ENCODE peak calls at places on chromosomes 2 and 18, in four cellular contexts. One of them, this sample, is unnamed.

GRCh38 chr2:109499549-109499948 is 114.2 kb downstream of the SEPTIN10 start:
- DNase-seq in stomach: peak
- DNase-seq in upper lobe of left lung: no peak
- DNase-seq in breast epithelium: no peak
- DNase-seq in this sample: no peak

GRCh38 chr2:52181080-52181479 is 1149.1 kb upstream of the NRXN1 start:
- DNase-seq in stomach: no peak
- DNase-seq in upper lobe of left lung: no peak
- DNase-seq in breast epithelium: no peak
- DNase-seq in this sample: no peak

GRCh38 chr2:120913972-120914838 is 178.5 kb downstream of the GLI2 start:
- DNase-seq in stomach: no peak
- DNase-seq in upper lobe of left lung: no peak
- DNase-seq in breast epithelium: no peak
- DNase-seq in this sample: no peak

GRCh38 chr18:2240311-2240705 is 331.0 kb downstream of the METTL4 start:
- DNase-seq in stomach: no peak
- DNase-seq in upper lobe of left lung: no peak
- DNase-seq in breast epithelium: no peak
- DNase-seq in this sample: no peak

GRCh38 chr2:195498176-195498575 is 158.8 kb upstream of the SLC39A10 start:
- DNase-seq in stomach: peak
- DNase-seq in upper lobe of left lung: peak
- DNase-seq in breast epithelium: peak
- DNase-seq in this sample: no peak

GRCh38 chr2:174971868-174972781 is 33.1 kb downstream of the CHN1 start:
- DNase-seq in stomach: no peak
- DNase-seq in upper lobe of left lung: no peak
- DNase-seq in breast epithelium: no peak
- DNase-seq in this sample: no peak

GRCh38 chr2:152236191-152236925 is 60.8 kb upstream of the STAM2 start:
- DNase-seq in stomach: no peak
- DNase-seq in upper lobe of left lung: no peak
- DNase-seq in breast epithelium: no peak
- DNase-seq in this sample: no peak

GRCh38 chr2:172639823-172640222 is 83.9 kb downstream of the PDK1 start:
- DNase-seq in stomach: no peak
- DNase-seq in upper lobe of left lung: no peak
- DNase-seq in breast epithelium: no peak
- DNase-seq in this sample: no peak

GRCh38 chr2:182616471-182617393 is 99.3 kb upstream of the DNAJC10 start:
- DNase-seq in stomach: no peak
- DNase-seq in upper lobe of left lung: no peak
- DNase-seq in breast epithelium: no peak
- DNase-seq in this sample: no peak

GRCh38 chr2:20012282-20013060 is at the start of gene MATN3:
- DNase-seq in stomach: peak
- DNase-seq in upper lobe of left lung: peak
- DNase-seq in breast epithelium: no peak
- DNase-seq in this sample: peak

GRCh38 chr2:154692927-154693326 is 5.6 kb upstream of the KCNJ3 start:
- DNase-seq in stomach: no peak
- DNase-seq in upper lobe of left lung: no peak
- DNase-seq in breast epithelium: no peak
- DNase-seq in this sample: no peak

GRCh38 chr2:71666094-71666474 is 212.7 kb downstream of the DYSF start:
- DNase-seq in stomach: no peak
- DNase-seq in upper lobe of left lung: no peak
- DNase-seq in breast epithelium: no peak
- DNase-seq in this sample: no peak

GRCh38 chr2:234300393-234300792 is 196.5 kb downstream of the ARL4C start:
- DNase-seq in stomach: no peak
- DNase-seq in upper lobe of left lung: no peak
- DNase-seq in breast epithelium: no peak
- DNase-seq in this sample: no peak

GRCh38 chr2:17827306-17827705 is 11.0 kb downstream of the MSGN1 start:
- DNase-seq in stomach: no peak
- DNase-seq in upper lobe of left lung: no peak
- DNase-seq in breast epithelium: no peak
- DNase-seq in this sample: no peak

GRCh38 chr2:11684894-11685460 is 15.0 kb upstream of the NTSR2 start:
- DNase-seq in stomach: no peak
- DNase-seq in upper lobe of left lung: no peak
- DNase-seq in breast epithelium: no peak
- DNase-seq in this sample: no peak

GRCh38 chr2:188485496-188485895 is 193.8 kb downstream of the GULP1 start:
- DNase-seq in stomach: no peak
- DNase-seq in upper lobe of left lung: no peak
- DNase-seq in breast epithelium: no peak
- DNase-seq in this sample: no peak

GRCh38 chr2:38233231-38233983 is 143.7 kb downstream of the ATL2 start:
- DNase-seq in stomach: no peak
- DNase-seq in upper lobe of left lung: no peak
- DNase-seq in breast epithelium: no peak
- DNase-seq in this sample: no peak

GRCh38 chr18:75324211-75324610 is 103.3 kb downstream of the SMIM21 start:
- DNase-seq in stomach: no peak
- DNase-seq in upper lobe of left lung: no peak
- DNase-seq in breast epithelium: no peak
- DNase-seq in this sample: no peak

GRCh38 chr2:223093436-223093839 is 41.4 kb downstream of the KCNE4 start:
- DNase-seq in stomach: no peak
- DNase-seq in upper lobe of left lung: no peak
- DNase-seq in breast epithelium: no peak
- DNase-seq in this sample: peak

GRCh38 chr18:56637897-56638231 is 528 bp downstream of the TXNL1 start:
- DNase-seq in stomach: no peak
- DNase-seq in upper lobe of left lung: peak
- DNase-seq in breast epithelium: no peak
- DNase-seq in this sample: no peak

GRCh38 chr18:75029456-75029855 is 179.5 kb downstream of the PTGR3 start:
- DNase-seq in stomach: no peak
- DNase-seq in upper lobe of left lung: no peak
- DNase-seq in breast epithelium: no peak
- DNase-seq in this sample: no peak

GRCh38 chr2:165898381-165898780 is 55.2 kb downstream of the TTC21B start:
- DNase-seq in stomach: no peak
- DNase-seq in upper lobe of left lung: no peak
- DNase-seq in breast epithelium: peak
- DNase-seq in this sample: no peak

GRCh38 chr2:63465633-63466032 is 122.6 kb downstream of the WDPCP start:
- DNase-seq in stomach: no peak
- DNase-seq in upper lobe of left lung: no peak
- DNase-seq in breast epithelium: no peak
- DNase-seq in this sample: no peak

GRCh38 chr2:241940329-241940728 is 70.8 kb downstream of the RTP5 start:
- DNase-seq in stomach: no peak
- DNase-seq in upper lobe of left lung: no peak
- DNase-seq in breast epithelium: no peak
- DNase-seq in this sample: no peak

GRCh38 chr2:169221745-169222369 is 140.5 kb downstream of the LRP2 start:
- DNase-seq in stomach: no peak
- DNase-seq in upper lobe of left lung: no peak
- DNase-seq in breast epithelium: no peak
- DNase-seq in this sample: no peak

GRCh38 chr2:23505984-23506380 is 121.0 kb downstream of the KLHL29 start:
- DNase-seq in stomach: no peak
- DNase-seq in upper lobe of left lung: no peak
- DNase-seq in breast epithelium: peak
- DNase-seq in this sample: no peak

GRCh38 chr2:14693874-14694273 is 61.4 kb downstream of the LRATD1 start:
- DNase-seq in stomach: no peak
- DNase-seq in upper lobe of left lung: no peak
- DNase-seq in breast epithelium: no peak
- DNase-seq in this sample: no peak

GRCh38 chr18:77654302-77654701 is 404.7 kb downstream of the GALR1 start:
- DNase-seq in stomach: no peak
- DNase-seq in upper lobe of left lung: no peak
- DNase-seq in breast epithelium: no peak
- DNase-seq in this sample: no peak

GRCh38 chr2:257429-257828 is 6.4 kb downstream of the SH3YL1 start:
- DNase-seq in stomach: no peak
- DNase-seq in upper lobe of left lung: no peak
- DNase-seq in breast epithelium: no peak
- DNase-seq in this sample: no peak

GRCh38 chr2:257842-258241 is 6.0 kb downstream of the SH3YL1 start:
- DNase-seq in stomach: no peak
- DNase-seq in upper lobe of left lung: no peak
- DNase-seq in breast epithelium: no peak
- DNase-seq in this sample: no peak

GRCh38 chr2:254231-254630 is 9.6 kb downstream of the SH3YL1 start:
- DNase-seq in stomach: no peak
- DNase-seq in upper lobe of left lung: no peak
- DNase-seq in breast epithelium: no peak
- DNase-seq in this sample: no peak

GRCh38 chr2:255195-255594 is 8.6 kb downstream of the SH3YL1 start:
- DNase-seq in stomach: no peak
- DNase-seq in upper lobe of left lung: no peak
- DNase-seq in breast epithelium: no peak
- DNase-seq in this sample: no peak

DNA sequence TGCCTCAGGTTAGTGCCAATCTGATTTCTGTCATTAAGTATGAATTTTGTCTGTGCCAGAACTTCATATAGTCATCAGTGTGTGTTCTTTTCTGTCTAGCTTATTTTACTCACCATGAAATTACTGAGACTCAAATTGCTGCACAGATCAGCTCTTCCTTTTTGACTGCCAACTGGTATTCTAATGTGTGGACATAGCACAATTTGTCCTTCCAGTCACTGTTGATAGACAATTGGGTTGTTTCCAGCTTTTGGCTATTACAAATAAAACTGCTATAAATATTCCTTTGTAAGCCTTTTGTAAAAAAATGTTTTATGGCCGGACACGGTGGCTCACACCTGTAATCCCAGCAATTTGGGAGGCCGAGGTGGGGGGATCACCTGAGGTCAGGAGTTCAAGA is 7.7 kb downstream of the SH3YL1 start:
- DNase-seq in stomach: no peak
- DNase-seq in upper lobe of left lung: no peak
- DNase-seq in breast epithelium: no peak
- DNase-seq in this sample: no peak
- TF ChIP-seq POLR2AphosphoS5 in stomach: no peak
- TF ChIP-seq POLR2AphosphoS5 in upper lobe of left lung: no peak
- TF ChIP-seq POLR2AphosphoS5 in breast epithelium: no peak
- TF ChIP-seq POLR2AphosphoS5 in this sample: no peak

GRCh38 chr2:85409719-85410583 is at the start of gene CAPG:
- DNase-seq in stomach: peak
- DNase-seq in upper lobe of left lung: peak
- DNase-seq in breast epithelium: peak
- DNase-seq in this sample: peak
- TF ChIP-seq POLR2AphosphoS5 in stomach: peak
- TF ChIP-seq POLR2AphosphoS5 in upper lobe of left lung: no peak
- TF ChIP-seq POLR2AphosphoS5 in breast epithelium: no peak
- TF ChIP-seq POLR2AphosphoS5 in this sample: no peak

DNA sequence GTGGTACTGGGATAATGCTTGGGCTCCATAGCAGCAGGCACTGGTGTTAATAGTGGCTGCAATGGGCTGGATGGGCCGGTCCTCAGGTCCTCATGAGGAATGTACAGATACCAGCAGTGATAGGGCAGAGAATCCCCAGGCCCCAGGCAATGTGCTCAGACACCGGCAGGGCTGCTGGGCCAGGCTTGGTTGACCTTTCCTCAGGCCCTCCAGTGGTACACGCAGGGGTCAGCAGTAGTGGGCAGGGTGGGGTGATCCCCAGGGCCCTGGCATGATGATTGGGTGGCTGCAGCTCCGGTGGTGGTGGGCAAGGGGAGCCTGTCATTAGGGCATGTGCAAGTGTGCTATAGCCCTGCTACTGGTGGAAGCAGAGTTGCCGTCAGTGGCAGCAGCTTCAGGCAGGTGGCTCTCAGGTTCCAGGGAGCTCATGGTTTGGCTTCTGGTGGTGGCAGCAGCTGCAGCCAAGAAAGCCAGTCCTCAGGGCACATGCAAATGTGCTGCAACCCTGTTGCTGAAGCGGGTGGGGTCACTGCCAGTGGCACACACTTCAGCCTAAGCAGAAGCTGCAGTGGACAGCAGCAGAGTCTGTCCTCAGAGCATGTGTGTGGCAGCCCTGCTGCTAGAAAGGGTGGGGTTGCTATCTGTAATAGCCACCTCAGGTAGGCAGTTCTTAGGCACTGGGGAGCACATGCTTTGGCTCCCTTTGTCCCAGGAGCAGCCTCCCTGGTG is 56.8 kb downstream of the CCNT2 start:
- DNase-seq in stomach: no peak
- DNase-seq in upper lobe of left lung: no peak
- DNase-seq in breast epithelium: no peak
- DNase-seq in this sample: no peak
- TF ChIP-seq POLR2AphosphoS5 in stomach: no peak
- TF ChIP-seq POLR2AphosphoS5 in upper lobe of left lung: no peak
- TF ChIP-seq POLR2AphosphoS5 in breast epithelium: no peak
- TF ChIP-seq POLR2AphosphoS5 in this sample: no peak

GRCh38 chr18:48900469-48900868 is 50.3 kb downstream of the SMAD7 start:
- DNase-seq in stomach: no peak
- DNase-seq in upper lobe of left lung: no peak
- DNase-seq in breast epithelium: no peak
- DNase-seq in this sample: no peak

GRCh38 chr18:48904086-48904485 is 46.7 kb downstream of the SMAD7 start:
- DNase-seq in stomach: no peak
- DNase-seq in upper lobe of left lung: no peak
- DNase-seq in breast epithelium: no peak
- DNase-seq in this sample: peak

GRCh38 chr18:48901145-48902022 is 49.4 kb downstream of the SMAD7 start:
- DNase-seq in stomach: no peak
- DNase-seq in upper lobe of left lung: no peak
- DNase-seq in breast epithelium: no peak
- DNase-seq in this sample: peak

GRCh38 chr18:48902856-48903601 is 47.7 kb downstream of the SMAD7 start:
- DNase-seq in stomach: no peak
- DNase-seq in upper lobe of left lung: no peak
- DNase-seq in breast epithelium: peak
- DNase-seq in this sample: peak

DNA sequence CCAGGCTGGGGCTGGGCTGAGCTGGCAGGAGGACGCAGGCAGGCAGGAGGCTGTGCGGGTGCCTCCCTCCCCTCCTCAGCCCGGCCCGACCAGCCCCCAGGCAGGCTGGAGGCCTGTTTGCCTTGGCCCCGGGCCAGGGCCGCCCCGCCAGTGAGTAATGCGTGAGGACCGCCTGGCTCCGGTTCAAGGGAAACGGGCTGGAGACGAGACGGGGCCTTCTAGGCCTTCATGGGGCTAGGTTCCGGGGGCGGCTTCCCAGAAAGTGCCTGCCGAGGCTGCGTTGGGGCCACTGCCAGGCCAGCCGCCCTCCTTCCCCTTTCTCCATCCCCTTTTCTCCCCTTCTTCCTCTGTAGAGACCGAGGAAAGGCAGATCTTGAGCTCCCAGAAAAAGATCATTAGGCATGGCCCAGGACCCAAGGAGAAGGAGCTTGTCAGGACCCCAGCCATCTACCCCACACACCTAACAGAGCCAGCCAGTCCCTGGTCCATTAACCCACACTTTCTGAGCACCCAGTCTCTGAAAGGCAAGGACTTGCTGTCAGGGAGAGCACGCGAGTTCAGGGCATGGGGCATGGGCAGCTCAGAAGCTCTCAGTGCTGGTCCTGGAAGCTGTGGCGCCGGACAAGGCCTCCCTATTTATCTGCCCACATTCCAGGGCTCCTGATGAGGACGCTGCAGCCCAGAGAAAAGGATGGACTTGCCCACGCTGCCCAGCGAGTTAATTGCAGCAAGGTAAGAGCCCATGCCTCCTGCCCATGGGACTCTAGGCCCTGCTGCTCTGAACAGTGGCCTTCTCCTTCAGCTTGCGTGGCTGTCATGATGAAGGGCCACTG is 48.5 kb downstream of the SMAD7 start:
- DNase-seq in stomach: peak
- DNase-seq in upper lobe of left lung: peak
- DNase-seq in breast epithelium: no peak
- DNase-seq in this sample: peak
- TF ChIP-seq POLR2AphosphoS5 in stomach: peak
- TF ChIP-seq POLR2AphosphoS5 in upper lobe of left lung: peak
- TF ChIP-seq POLR2AphosphoS5 in breast epithelium: no peak
- TF ChIP-seq POLR2AphosphoS5 in this sample: no peak